ENCODE peak calls at places on chromosome 5, in ten cellular contexts. One of them, this sample, is unnamed.

GRCh38 chr5:56270568-56271392 is 37.6 kb upstream of the ANKRD55 start:
- DNase-seq in endothelial cell: peak; percentile 84
- DNase-seq in SIG-M5: peak; percentile 13
- DNase-seq in NCI-H226: peak; percentile 73
- DNase-seq in HAP-1: peak; percentile 84
- DNase-seq in tibial artery: peak; percentile 77
- DNase-seq in GM12891: peak; percentile 32
- DNase-seq in naive B cell: peak; percentile 66
- DNase-seq in NCI-H1105: peak; percentile 10
- DNase-seq in NCI-H1092 treated with DMSO at 0.1 percent for 48 hours: peak; percentile 58
- DNase-seq in this sample: peak; percentile 89

GRCh38 chr5:168364738-168365550 is 73.5 kb downstream of the WWC1 start:
- DNase-seq in GM12891: no peak
- DNase-seq in SIG-M5: no peak
- DNase-seq in endothelial cell: peak; percentile 21
- DNase-seq in NCI-H1092 treated with DMSO at 0.1 percent for 48 hours: no peak
- DNase-seq in HAP-1: no peak
- DNase-seq in naive B cell: no peak
- DNase-seq in NCI-H226: peak; percentile 82
- DNase-seq in NCI-H1105: no peak
- DNase-seq in tibial artery: no peak
- DNase-seq in this sample: no peak

GRCh38 chr5:72456391-72457060 is 50.7 kb downstream of the ZNF366 start:
- DNase-seq in SIG-M5: no peak
- DNase-seq in naive B cell: no peak
- DNase-seq in endothelial cell: no peak
- DNase-seq in tibial artery: no peak
- DNase-seq in NCI-H226: no peak
- DNase-seq in NCI-H1105: no peak
- DNase-seq in NCI-H1092 treated with DMSO at 0.1 percent for 48 hours: no peak
- DNase-seq in GM12891: no peak
- DNase-seq in HAP-1: no peak
- DNase-seq in this sample: no peak

GRCh38 chr5:42547894-42548293 is 124.7 kb downstream of the GHR start:
- DNase-seq in NCI-H226: no peak
- DNase-seq in tibial artery: no peak
- DNase-seq in NCI-H1092 treated with DMSO at 0.1 percent for 48 hours: no peak
- DNase-seq in HAP-1: no peak
- DNase-seq in GM12891: no peak
- DNase-seq in NCI-H1105: no peak
- DNase-seq in SIG-M5: no peak
- DNase-seq in endothelial cell: no peak
- DNase-seq in naive B cell: no peak
- DNase-seq in this sample: no peak

GRCh38 chr5:6708814-6709213 is 4.4 kb upstream of the TENT4A start:
- DNase-seq in GM12891: no peak
- DNase-seq in NCI-H1105: no peak
- DNase-seq in endothelial cell: no peak
- DNase-seq in NCI-H226: no peak
- DNase-seq in NCI-H1092 treated with DMSO at 0.1 percent for 48 hours: no peak
- DNase-seq in tibial artery: no peak
- DNase-seq in HAP-1: no peak
- DNase-seq in naive B cell: no peak
- DNase-seq in SIG-M5: no peak
- DNase-seq in this sample: peak; percentile 36

GRCh38 chr5:126366199-126366560 is 57.0 kb upstream of the GRAMD2B start:
- DNase-seq in HAP-1: no peak
- DNase-seq in tibial artery: no peak
- DNase-seq in SIG-M5: no peak
- DNase-seq in naive B cell: no peak
- DNase-seq in NCI-H226: no peak
- DNase-seq in NCI-H1092 treated with DMSO at 0.1 percent for 48 hours: no peak
- DNase-seq in endothelial cell: no peak
- DNase-seq in NCI-H1105: no peak
- DNase-seq in GM12891: no peak
- DNase-seq in this sample: no peak

GRCh38 chr5:166430491-166431319 is 1860.7 kb upstream of the WWC1 start:
- DNase-seq in NCI-H226: peak; percentile 57
- DNase-seq in naive B cell: no peak
- DNase-seq in NCI-H1092 treated with DMSO at 0.1 percent for 48 hours: no peak
- DNase-seq in HAP-1: peak; percentile 82
- DNase-seq in SIG-M5: no peak
- DNase-seq in GM12891: no peak
- DNase-seq in NCI-H1105: no peak
- DNase-seq in endothelial cell: no peak
- DNase-seq in tibial artery: no peak
- DNase-seq in this sample: no peak

GRCh38 chr5:68267044-68267443 is 51.5 kb downstream of the PIK3R1 start:
- DNase-seq in HAP-1: no peak
- DNase-seq in NCI-H1105: no peak
- DNase-seq in tibial artery: no peak
- DNase-seq in SIG-M5: no peak
- DNase-seq in GM12891: no peak
- DNase-seq in NCI-H1092 treated with DMSO at 0.1 percent for 48 hours: no peak
- DNase-seq in endothelial cell: no peak
- DNase-seq in NCI-H226: no peak
- DNase-seq in naive B cell: no peak
- DNase-seq in this sample: no peak